ENCODE peak calls at places on chromosomes 5 and 9, in six cellular contexts. M is head of caudate nucleus; O is PC-3; Z is activated CD4-positive, alpha-beta T cell treated with anti-CD3 and anti-CD28 coated beads, Interleukin-2, amount 50 U/mL, for 1 hour; C is mesenchymal stem cell; Y is posterior vena cava. K is an unnamed sample.
A peak's percentile ranks its signal among the peaks of the same experiment; 100 is the strongest.

GRCh38 chr5:78269088-78269703 is 25.3 kb downstream of the AP3B1 start:
- DNase-seq in M (no peak), O (peak; percentile 34), Z (no peak), C (peak; percentile 33), Y (no peak), K (no peak)

GRCh38 chr5:94707359-94707758 is 88.9 kb downstream of the SLF1 start:
- DNase-seq in M (no peak), O (peak; percentile 30), Z (no peak), C (no peak), Y (no peak), K (no peak)

GRCh38 chr9:116978155-116978554 is 291.1 kb downstream of the TRIM32 start:
- DNase-seq in M (no peak), O (peak; percentile 35), Z (no peak), C (no peak), Y (no peak), K (peak; percentile 1)

GRCh38 chr9:95129651-95130291 is 187.7 kb downstream of the FANCC start:
- DNase-seq in M (no peak), O (no peak), Z (no peak), C (no peak), Y (no peak), K (no peak)

GRCh38 chr5:138981131-138981530 is 106.0 kb upstream of the LRRTM2 start:
- DNase-seq in M (no peak), O (peak; percentile 7), Z (no peak), C (peak; percentile 40), Y (no peak), K (peak; percentile 61)

GRCh38 chr5:117519957-117520500 is 945.4 kb upstream of the SEMA6A start:
- DNase-seq in M (no peak), O (no peak), Z (no peak), C (no peak), Y (no peak), K (no peak)

GRCh38 chr5:54214747-54215146 is 95.6 kb downstream of the ARL15 start:
- DNase-seq in M (no peak), O (no peak), Z (no peak), C (no peak), Y (no peak), K (no peak)

GRCh38 chr9:138006576-138007233 is 129.1 kb downstream of the CACNA1B start:
- DNase-seq in M (no peak), O (no peak), Z (no peak), C (no peak), Y (peak; percentile 76), K (no peak)

GRCh38 chr5:116495786-116496185 is 78.8 kb downstream of the SEMA6A start:
- DNase-seq in M (no peak), O (no peak), Z (no peak), C (no peak), Y (no peak), K (no peak)

GRCh38 chr9:108219664-108220063 is 636.1 kb downstream of the ACTL7B start:
- DNase-seq in M (no peak), O (no peak), Z (no peak), C (no peak), Y (no peak), K (no peak)

GRCh38 chr9:116576386-116576785 is 110.7 kb upstream of the TRIM32 start:
- DNase-seq in M (no peak), O (no peak), Z (no peak), C (no peak), Y (no peak), K (no peak)

GRCh38 chr5:1881731-1882336 is 891 bp downstream of the IRX4 start:
- DNase-seq in M (no peak), O (no peak), Z (no peak), C (no peak), Y (no peak), K (no peak)

GRCh38 chr5:53991942-53992341 is 318.4 kb downstream of the ARL15 start:
- DNase-seq in M (no peak), O (no peak), Z (no peak), C (no peak), Y (no peak), K (no peak)

GRCh38 chr5:93589812-93590215 is 6.8 kb downstream of the NR2F1 start:
- DNase-seq in M (no peak), O (no peak), Z (no peak), C (peak; percentile 40), Y (no peak), K (no peak)

GRCh38 chr5:96852769-96853168 is 23.5 kb upstream of the ERAP2 start:
- DNase-seq in M (no peak), O (peak; percentile 61), Z (no peak), C (no peak), Y (no peak), K (peak; percentile 62)

GRCh38 chr9:130824616-130825015 is 10.4 kb upstream of the ABL1 start:
- DNase-seq in M (no peak), O (no peak), Z (no peak), C (no peak), Y (no peak), K (no peak)

GRCh38 chr9:92245005-92245797 is 48.3 kb downstream of the IARS1 start:
- DNase-seq in M (no peak), O (peak; percentile 45), Z (no peak), C (peak; percentile 87), Y (no peak), K (peak; percentile 76)

GRCh38 chr9:136784997-136785361 is 6.2 kb upstream of the TMEM141 start:
- DNase-seq in M (no peak), O (no peak), Z (no peak), C (peak; percentile 71), Y (peak; percentile 57), K (no peak)

GRCh38 chr5:150399158-150400019 is 13.3 kb downstream of the CD74 start:
- DNase-seq in M (no peak), O (no peak), Z (no peak), C (peak; percentile 50), Y (no peak), K (no peak)

GRCh38 chr9:134066923-134067851 is 639 bp downstream of the BRD3 start:
- DNase-seq in M (peak; percentile 49), O (no peak), Z (peak; percentile 42), C (peak; percentile 54), Y (peak; percentile 81), K (peak; percentile 21)

GRCh38 chr9:18238752-18239151 is 235.2 kb upstream of the ADAMTSL1 start:
- DNase-seq in M (no peak), O (peak; percentile 86), Z (no peak), C (no peak), Y (no peak), K (peak; percentile 8)

GRCh38 chr9:128128836-128129590 is 1.5 kb upstream of the PTGES2 start:
- DNase-seq in M (no peak), O (no peak), Z (no peak), C (no peak), Y (peak; percentile 79), K (no peak)

GRCh38 chr9:112890106-112891081 is at the start of gene SLC46A2:
- DNase-seq in M (no peak), O (no peak), Z (no peak), C (no peak), Y (no peak), K (peak; percentile 9)

GRCh38 chr5:124704594-124705284 is 41.7 kb downstream of the ZNF608 start:
- DNase-seq in M (no peak), O (no peak), Z (no peak), C (no peak), Y (no peak), K (no peak)

GRCh38 chr9:110942522-110942921 is 95.7 kb downstream of the LPAR1 start:
- DNase-seq in M (no peak), O (peak; percentile 40), Z (no peak), C (peak; percentile 41), Y (no peak), K (peak; percentile 89)

GRCh38 chr9:14616188-14616982 is 76.8 kb downstream of the ZDHHC21 start:
- DNase-seq in M (no peak), O (peak; percentile 64), Z (no peak), C (peak; percentile 66), Y (no peak), K (peak; percentile 52)

GRCh38 chr5:172740483-172741205 is 30.4 kb downstream of the DUSP1 start:
- DNase-seq in M (peak; percentile 42), O (peak; percentile 66), Z (no peak), C (peak; percentile 94), Y (peak; percentile 93), K (peak; percentile 91)

GRCh38 chr5:83509535-83509934 is 38.0 kb downstream of the VCAN start:
- DNase-seq in M (no peak), O (no peak), Z (no peak), C (peak; percentile 47), Y (no peak), K (peak; percentile 87)

GRCh38 chr5:147509710-147510651 is at the start of gene DPYSL3:
- DNase-seq in M (peak; percentile 66), O (peak; percentile 61), Z (no peak), C (peak; percentile 85), Y (peak; percentile 95), K (peak; percentile 89)

GRCh38 chr5:124301850-124302249 is 444.6 kb downstream of the ZNF608 start:
- DNase-seq in M (no peak), O (no peak), Z (no peak), C (peak; percentile 62), Y (no peak), K (no peak)

GRCh38 chr9:29850664-29851063 is 2277.4 kb upstream of the C9orf72 start:
- DNase-seq in M (no peak), O (no peak), Z (no peak), C (no peak), Y (no peak), K (no peak)

GRCh38 chr5:94028001-94028400 is 286.6 kb upstream of the POU5F2 start:
- DNase-seq in M (no peak), O (no peak), Z (no peak), C (no peak), Y (no peak), K (no peak)

GRCh38 chr9:137077758-137078693 is 709 bp downstream of the UAP1L1 start:
- DNase-seq in M (no peak), O (no peak), Z (peak; percentile 22), C (peak; percentile 28), Y (no peak), K (no peak)

GRCh38 chr5:103804714-103805113 is 242.1 kb upstream of the NUDT12 start:
- DNase-seq in M (no peak), O (peak; percentile 71), Z (no peak), C (no peak), Y (no peak), K (peak; percentile 5)

GRCh38 chr9:112396416-112396815 is 16.5 kb downstream of the HSDL2 start:
- DNase-seq in M (no peak), O (no peak), Z (no peak), C (no peak), Y (no peak), K (no peak)

K was measured in RPMI7951.